ENCODE peak calls at places on chromosomes 11 and 22, in nine cellular contexts. E is A549, Y is heart left ventricle, U is fibroblast of lung, J is pancreas, A is OCI-LY7, B is left ventricle myocardium inferior, Q is osteoblast, T is transverse colon. P is an unnamed sample.

GRCh38 chr11:17719940-17720795 is 797 bp downstream of the MYOD1 start:
- DNase-seq in Y (no peak), E (no peak), U (no peak), J (peak; percentile 55), T (no peak), A (no peak), B (no peak), Q (peak; percentile 79), P (no peak)

GRCh38 chr11:58330861-58331260 is 28.0 kb downstream of the OR5B17 start:
- DNase-seq in A (no peak), E (no peak), Q (peak; percentile 50), B (no peak), Y (no peak), J (no peak), T (no peak), U (no peak), P (no peak)

GRCh38 chr11:117409511-117409910 is 81.9 kb downstream of the CEP164 start:
- DNase-seq in J (no peak), B (no peak), Q (peak; percentile 30), A (no peak), Y (no peak), E (no peak), U (no peak), T (no peak), P (no peak)

GRCh38 chr11:93652161-93652597 is 9.3 kb upstream of the CEP295 start:
- DNase-seq in A (peak; percentile 43), E (no peak), J (no peak), Y (peak; percentile 21), Q (no peak), B (no peak), U (peak; percentile 63), T (no peak), P (no peak)

GRCh38 chr22:42261266-42261665 is 9.2 kb downstream of the TCF20 start:
- DNase-seq in E (no peak), U (peak; percentile 83), J (no peak), Q (peak; percentile 62), T (no peak), Y (no peak), A (no peak), B (no peak), P (no peak)

GRCh38 chr22:39939830-39940229 is 20.4 kb upstream of the TMA7B start:
- DNase-seq in J (no peak), A (no peak), U (no peak), Y (no peak), E (no peak), B (no peak), Q (no peak), T (no peak), P (no peak)

GRCh38 chr11:70570693-70571395 is 172.5 kb downstream of the CTTN start:
- DNase-seq in U (no peak), B (no peak), E (no peak), J (no peak), Q (peak; percentile 57), A (no peak), T (no peak), Y (no peak), P (no peak)

GRCh38 chr11:48101958-48102357 is 114.7 kb upstream of the OR4B1 start:
- DNase-seq in U (no peak), Q (no peak), T (no peak), J (no peak), Y (no peak), E (no peak), A (no peak), B (no peak), P (no peak)

GRCh38 chr11:76567261-76567660 is 103.3 kb downstream of the LRRC32 start:
- DNase-seq in Q (no peak), J (no peak), A (no peak), E (no peak), T (no peak), U (no peak), Y (no peak), B (no peak), P (no peak)

GRCh38 chr22:25482868-25483639 is 81.4 kb upstream of the GRK3 start:
- DNase-seq in T (no peak), Y (peak; percentile 36), B (no peak), Q (no peak), E (no peak), A (no peak), U (no peak), J (no peak), P (peak; percentile 19)

GRCh38 chr11:110318638-110319404 is 22.4 kb upstream of the RDX start:
- DNase-seq in E (no peak), J (no peak), Q (no peak), B (no peak), T (no peak), A (no peak), Y (no peak), U (no peak), P (no peak)

GRCh38 chr11:19646921-19647320 is 65.7 kb upstream of the NAV2 start:
- DNase-seq in Y (no peak), E (no peak), B (no peak), U (peak; percentile 95), J (no peak), T (no peak), A (no peak), Q (peak; percentile 89), P (no peak)

GRCh38 chr11:4607111-4607510 is 920 bp downstream of the TRIM68 start:
- DNase-seq in B (no peak), Q (peak; percentile 82), U (peak; percentile 18), A (no peak), T (no peak), E (no peak), Y (no peak), J (no peak), P (no peak)

GRCh38 chr11:19817265-19817851 is 104.7 kb downstream of the NAV2 start:
- DNase-seq in B (no peak), A (no peak), Q (no peak), Y (no peak), U (no peak), J (no peak), E (no peak), T (no peak), P (no peak)

GRCh38 chr22:29689201-29689871 is 30.5 kb upstream of the CABP7 start:
- DNase-seq in T (no peak), J (no peak), U (no peak), B (no peak), E (no peak), A (no peak), Q (no peak), Y (no peak), P (no peak)

GRCh38 chr11:61827573-61828378 is at the start of gene FADS2:
- DNase-seq in J (peak; percentile 85), E (peak; percentile 87), U (peak; percentile 97), B (peak; percentile 92), T (peak; percentile 63), Y (peak; percentile 94), Q (peak; percentile 97), A (no peak), P (peak; percentile 81)

GRCh38 chr11:61830318-61831105 is 2.4 kb downstream of the FADS2 start:
- DNase-seq in T (no peak), B (no peak), J (no peak), Q (no peak), Y (no peak), U (no peak), A (no peak), E (no peak), P (no peak)

GRCh38 chr11:61828379-61828628 is 204 bp downstream of the FADS2 start:
- DNase-seq in T (no peak), U (no peak), E (no peak), Y (no peak), Q (no peak), A (no peak), J (peak; percentile 75), B (no peak), P (no peak)

GRCh38 chr11:61828629-61829407 is 718 bp downstream of the FADS2 start:
- DNase-seq in B (peak; percentile 62), T (no peak), Q (peak; percentile 85), A (no peak), Y (peak; percentile 63), J (no peak), U (peak; percentile 27), E (peak; percentile 75), P (peak; percentile 34)

GRCh38 chr11:61829806-61830205 is 1.7 kb downstream of the FADS2 start:
- DNase-seq in T (no peak), Q (no peak), Y (no peak), E (no peak), J (no peak), U (no peak), A (no peak), B (no peak), P (no peak)
- H3K27ac ChIP-seq in T (peak overlapping the region; percentile 72), Q (no peak overlapping the region), Y (peak overlapping the region; percentile 88), E (peak overlapping the region; percentile 100), J (no peak overlapping the region), U (peak overlapping the region; percentile 75), A (no peak overlapping the region), B (peak overlapping the region; percentile 89), P (peak overlapping the region; percentile 91)

GRCh38 chr11:9901931-9902330 is 238.1 kb downstream of the SWAP70 start:
- DNase-seq in Y (no peak), T (no peak), Q (no peak), B (no peak), A (no peak), U (no peak), J (no peak), E (no peak), P (no peak)
- H3K27ac ChIP-seq in Y (no peak overlapping the region), T (no peak overlapping the region), Q (peak overlapping the region; percentile 45), B (no peak overlapping the region), A (no peak overlapping the region), U (no peak overlapping the region), J (no peak overlapping the region), E (peak overlapping the region; percentile 70), P (no peak overlapping the region)

GRCh38 chr11:111944651-111945051 is 7.5 kb downstream of the DIXDC1 start:
- DNase-seq in E (no peak), Y (no peak), U (peak; percentile 88), T (no peak), B (no peak), J (no peak), Q (peak; percentile 90), A (no peak), P (no peak)
- H3K27ac ChIP-seq in E (peak overlapping the region; percentile 83), Y (no peak overlapping the region), U (no peak overlapping the region), T (peak overlapping the region; percentile 30), B (peak overlapping the region; percentile 32), J (no peak overlapping the region), Q (peak overlapping the region; percentile 97), A (no peak overlapping the region), P (no peak overlapping the region)

DNA sequence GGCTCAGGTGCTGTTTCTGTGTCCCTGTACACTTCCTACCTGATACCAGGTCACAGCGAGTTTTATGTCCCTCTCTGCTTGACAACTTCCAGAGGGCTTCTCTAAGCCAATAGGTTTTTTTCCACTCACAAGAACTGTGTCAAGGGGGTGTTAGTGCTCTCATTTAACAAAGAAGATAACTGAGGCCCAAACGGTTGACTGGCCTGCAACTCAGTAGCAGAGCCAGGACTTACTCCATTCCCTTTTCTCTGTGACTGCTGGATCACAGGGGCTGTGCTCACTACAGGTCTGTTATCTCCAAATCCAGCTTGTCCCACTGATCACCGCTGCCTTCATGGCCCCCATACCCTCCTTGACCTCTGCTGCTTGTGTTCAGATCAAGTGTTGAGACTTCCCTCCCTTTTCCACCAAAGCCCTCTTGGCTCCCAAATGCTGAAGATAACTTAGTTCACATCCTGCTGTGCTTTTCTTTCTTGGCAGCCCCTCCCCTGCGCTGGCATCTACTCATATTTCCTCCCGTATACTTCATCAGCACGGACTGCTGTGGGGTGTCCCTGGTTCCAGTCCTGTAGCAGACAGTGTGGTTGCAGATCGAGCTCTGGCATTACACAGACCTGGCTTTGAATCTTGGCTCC is 41.3 kb downstream of the POU2F3 start:
- DNase-seq in J (no peak), B (peak; percentile 30), E (no peak), T (no peak), Y (no peak), Q (no peak), A (no peak), U (no peak), P (no peak)
- H3K27ac ChIP-seq in J (no peak overlapping the region), B (no peak overlapping the region), E (no peak overlapping the region), T (no peak overlapping the region), Y (no peak overlapping the region), Q (no peak overlapping the region), A (no peak overlapping the region), U (no peak overlapping the region), P (no peak overlapping the region)

P was measured in substantia nigra.